ENCODE peak calls at places on chromosomes 5 and 9, in four cellular contexts. One of them, this sample, is unnamed.

GRCh38 chr5:132294728-132295504 is 722 bp downstream of the SLC22A4 start:
- DNase-seq in RWPE1: peak; percentile 93
- DNase-seq in fibroblast of lung: peak; percentile 79
- DNase-seq in T follicular helper cell: peak; percentile 34
- DNase-seq in this sample: peak; percentile 3

GRCh38 chr9:33506626-33507370 is 17.3 kb upstream of the ANKRD18B start:
- DNase-seq in RWPE1: peak; percentile 45
- DNase-seq in T follicular helper cell: no peak
- DNase-seq in fibroblast of lung: peak; percentile 98
- DNase-seq in this sample: no peak

GRCh38 chr9:135951889-135952663 is 9.1 kb downstream of the UBAC1 start:
- DNase-seq in RWPE1: peak; percentile 98
- DNase-seq in T follicular helper cell: no peak
- DNase-seq in fibroblast of lung: peak; percentile 90
- DNase-seq in this sample: no peak

GRCh38 chr5:58268263-58268662 is 191.6 kb downstream of the PLK2 start:
- DNase-seq in T follicular helper cell: no peak
- DNase-seq in fibroblast of lung: no peak
- DNase-seq in RWPE1: no peak
- DNase-seq in this sample: no peak

GRCh38 chr5:176371621-176372539 is 6.6 kb downstream of the ARL10 start:
- DNase-seq in T follicular helper cell: no peak
- DNase-seq in fibroblast of lung: no peak
- DNase-seq in RWPE1: no peak
- DNase-seq in this sample: no peak

GRCh38 chr9:133701981-133702797 is 36.0 kb downstream of the SARDH start:
- DNase-seq in RWPE1: no peak
- DNase-seq in T follicular helper cell: peak; percentile 67
- DNase-seq in fibroblast of lung: peak; percentile 42
- DNase-seq in this sample: peak; percentile 31

GRCh38 chr5:163943546-163943945 is 438.1 kb downstream of the MAT2B start:
- DNase-seq in T follicular helper cell: no peak
- DNase-seq in fibroblast of lung: peak; percentile 41
- DNase-seq in RWPE1: no peak
- DNase-seq in this sample: no peak

GRCh38 chr5:37814699-37815098 is 25.1 kb downstream of the GDNF start:
- DNase-seq in RWPE1: peak; percentile 72
- DNase-seq in fibroblast of lung: peak; percentile 84
- DNase-seq in T follicular helper cell: no peak
- DNase-seq in this sample: no peak

GRCh38 chr9:32395483-32396216 is 11.2 kb downstream of the ACO1 start:
- DNase-seq in RWPE1: peak; percentile 79
- DNase-seq in T follicular helper cell: no peak
- DNase-seq in fibroblast of lung: peak; percentile 94
- DNase-seq in this sample: no peak

GRCh38 chr5:177307544-177308363 is 3.9 kb downstream of the MXD3 start:
- DNase-seq in RWPE1: no peak
- DNase-seq in fibroblast of lung: no peak
- DNase-seq in T follicular helper cell: no peak
- DNase-seq in this sample: no peak

GRCh38 chr5:116424951-116425350 is 149.7 kb downstream of the SEMA6A start:
- DNase-seq in RWPE1: no peak
- DNase-seq in fibroblast of lung: no peak
- DNase-seq in T follicular helper cell: no peak
- DNase-seq in this sample: no peak

GRCh38 chr5:35853652-35854051 is 3.0 kb upstream of the IL7R start:
- DNase-seq in T follicular helper cell: peak; percentile 61
- DNase-seq in fibroblast of lung: no peak
- DNase-seq in RWPE1: no peak
- DNase-seq in this sample: peak; percentile 19

GRCh38 chr5:32683125-32683524 is 28.0 kb upstream of the NPR3 start:
- DNase-seq in fibroblast of lung: no peak
- DNase-seq in RWPE1: no peak
- DNase-seq in T follicular helper cell: no peak
- DNase-seq in this sample: no peak

GRCh38 chr9:8156336-8156735 is 356.8 kb upstream of the DMAC1 start:
- DNase-seq in T follicular helper cell: no peak
- DNase-seq in fibroblast of lung: no peak
- DNase-seq in RWPE1: no peak
- DNase-seq in this sample: no peak

GRCh38 chr9:123642291-123643278 is 286.6 kb downstream of the CRB2 start:
- DNase-seq in fibroblast of lung: peak; percentile 18
- DNase-seq in T follicular helper cell: no peak
- DNase-seq in RWPE1: no peak
- DNase-seq in this sample: no peak

GRCh38 chr5:69498384-69498783 is 5.8 kb downstream of the OCLN start:
- DNase-seq in T follicular helper cell: no peak
- DNase-seq in RWPE1: no peak
- DNase-seq in fibroblast of lung: peak; percentile 52
- DNase-seq in this sample: no peak

GRCh38 chr5:141135030-141135717 is at the start of gene PCDHB5:
- DNase-seq in RWPE1: no peak
- DNase-seq in T follicular helper cell: no peak
- DNase-seq in fibroblast of lung: peak; percentile 2
- DNase-seq in this sample: no peak

GRCh38 chr9:96150324-96151023 is 151.5 kb downstream of the HSD17B3 start:
- DNase-seq in RWPE1: no peak
- DNase-seq in T follicular helper cell: no peak
- DNase-seq in fibroblast of lung: peak; percentile 39
- DNase-seq in this sample: no peak

GRCh38 chr5:74085782-74086181 is 459.8 kb downstream of the ARHGEF28 start:
- DNase-seq in RWPE1: no peak
- DNase-seq in T follicular helper cell: no peak
- DNase-seq in fibroblast of lung: no peak
- DNase-seq in this sample: no peak

GRCh38 chr5:43313854-43314457 is 744 bp upstream of the HMGCS1 start:
- DNase-seq in RWPE1: no peak
- DNase-seq in T follicular helper cell: no peak
- DNase-seq in fibroblast of lung: peak; percentile 20
- DNase-seq in this sample: no peak

GRCh38 chr5:113020461-113021273 is 44.1 kb downstream of the DCP2 start:
- DNase-seq in fibroblast of lung: peak; percentile 92
- DNase-seq in RWPE1: peak; percentile 90
- DNase-seq in T follicular helper cell: no peak
- DNase-seq in this sample: no peak

GRCh38 chr9:95508968-95509850 is 7.6 kb downstream of the PTCH1 start:
- DNase-seq in T follicular helper cell: peak; percentile 50
- DNase-seq in RWPE1: peak; percentile 88
- DNase-seq in fibroblast of lung: peak; percentile 91
- DNase-seq in this sample: peak; percentile 47

GRCh38 chr9:63859475-63860215 is 1425.4 kb downstream of the FOXD4L5 start:
- DNase-seq in fibroblast of lung: no peak
- DNase-seq in RWPE1: no peak
- DNase-seq in T follicular helper cell: no peak
- DNase-seq in this sample: no peak

GRCh38 chr5:149808264-149808982 is 78.3 kb downstream of the PPARGC1B start:
- DNase-seq in fibroblast of lung: no peak
- DNase-seq in RWPE1: no peak
- DNase-seq in T follicular helper cell: no peak
- DNase-seq in this sample: no peak

GRCh38 chr5:141412853-141413539 is at the start of gene PCDHGA10:
- DNase-seq in T follicular helper cell: peak; percentile 45
- DNase-seq in fibroblast of lung: peak; percentile 65
- DNase-seq in RWPE1: peak; percentile 29
- DNase-seq in this sample: peak; percentile 19

GRCh38 chr9:19154135-19154612 is 26.9 kb upstream of the PLIN2 start:
- DNase-seq in T follicular helper cell: no peak
- DNase-seq in fibroblast of lung: peak; percentile 88
- DNase-seq in RWPE1: no peak
- DNase-seq in this sample: no peak

GRCh38 chr9:101486693-101487442 is 46.8 kb upstream of the RNF20 start:
- DNase-seq in RWPE1: peak; percentile 82
- DNase-seq in fibroblast of lung: peak; percentile 69
- DNase-seq in T follicular helper cell: no peak
- DNase-seq in this sample: no peak

GRCh38 chr9:136775191-136775590 is 10.9 kb upstream of the LCN15 start:
- DNase-seq in RWPE1: no peak
- DNase-seq in T follicular helper cell: no peak
- DNase-seq in fibroblast of lung: no peak
- DNase-seq in this sample: no peak

GRCh38 chr9:119052339-119053030 is 316.8 kb downstream of the BRINP1 start:
- DNase-seq in T follicular helper cell: no peak
- DNase-seq in fibroblast of lung: no peak
- DNase-seq in RWPE1: peak; percentile 8
- DNase-seq in this sample: no peak

GRCh38 chr5:167639761-167640160 is 651.7 kb upstream of the WWC1 start:
- DNase-seq in RWPE1: no peak
- DNase-seq in T follicular helper cell: no peak
- DNase-seq in fibroblast of lung: peak; percentile 65
- DNase-seq in this sample: no peak

GRCh38 chr9:98391884-98392283 is 136.4 kb upstream of the TBC1D2 start:
- DNase-seq in RWPE1: no peak
- DNase-seq in fibroblast of lung: no peak
- DNase-seq in T follicular helper cell: no peak
- DNase-seq in this sample: no peak

GRCh38 chr5:157562111-157562581 is 13.4 kb downstream of the ADAM19 start:
- DNase-seq in fibroblast of lung: peak; percentile 59
- DNase-seq in T follicular helper cell: no peak
- DNase-seq in RWPE1: no peak
- DNase-seq in this sample: no peak

GRCh38 chr5:133113331-133114061 is 61.7 kb downstream of the HSPA4 start:
- DNase-seq in T follicular helper cell: no peak
- DNase-seq in fibroblast of lung: peak; percentile 86
- DNase-seq in RWPE1: peak; percentile 76
- DNase-seq in this sample: no peak

GRCh38 chr9:122095010-122095767 is 2.1 kb upstream of the TTLL11 start:
- DNase-seq in T follicular helper cell: peak; percentile 23
- DNase-seq in fibroblast of lung: peak; percentile 44
- DNase-seq in RWPE1: peak; percentile 42
- DNase-seq in this sample: peak; percentile 32

This sample was measured in effector CD8-positive, alpha-beta T cell.